ENCODE peak calls at places on chromosomes 13 and 19, in four cellular contexts. C is tibial artery, X is pancreas, H is colonic mucosa. D is an unnamed sample.

GRCh38 chr19:3046621-3047306 is 15.5 kb downstream of the TLE5 start:
- DNase-seq in C (no peak), X (no peak), H (no peak), D (no peak)

GRCh38 chr13:98930014-98930625 is 47.7 kb downstream of the DOCK9 start:
- DNase-seq in C (no peak), X (no peak), H (no peak), D (no peak)

GRCh38 chr19:3979289-3979673 is 6.0 kb downstream of the EEF2 start:
- DNase-seq in C (no peak), X (peak; percentile 36), H (no peak), D (no peak)

GRCh38 chr13:93951153-93951552 is 528.3 kb downstream of the DCT start:
- DNase-seq in C (no peak), X (no peak), H (no peak), D (no peak)

GRCh38 chr13:42553098-42554046 is 20.6 kb upstream of the TNFSF11 start:
- DNase-seq in C (no peak), X (peak; percentile 32), H (peak; percentile 28), D (no peak)

GRCh38 chr19:1360818-1361461 is 22.8 kb upstream of the NDUFS7 start:
- DNase-seq in C (peak; percentile 52), X (peak; percentile 56), H (no peak), D (no peak)

GRCh38 chr19:21328402-21328801 is 808 bp downstream of the ZNF708 start:
- DNase-seq in C (no peak), X (no peak), H (no peak), D (no peak)

GRCh38 chr13:112910016-112910415 is 59.0 kb upstream of the MCF2L start:
- DNase-seq in C (no peak), X (no peak), H (no peak), D (no peak)

GRCh38 chr13:100773923-100774641 is 99.5 kb upstream of the TMTC4 start:
- DNase-seq in C (no peak), X (no peak), H (no peak), D (no peak)

GRCh38 chr19:52307275-52307674 is 10.3 kb downstream of the ZNF480 start:
- DNase-seq in C (no peak), X (no peak), H (no peak), D (no peak)
- H3K9me3 ChIP-seq in C (peaks cover 68% of the 10 kb centered on the region), X (no peaks in the 10 kb centered on the region), H (peaks cover 9% of the 10 kb centered on the region), D (peaks cover 36% of the 10 kb centered on the region)

GRCh38 chr13:109256866-109257760 is 529.3 kb downstream of the IRS2 start:
- DNase-seq in C (no peak), X (peak; percentile 17), H (no peak), D (no peak)
- H3K9me3 ChIP-seq in C (no peaks in the 10 kb centered on the region), X (no peaks in the 10 kb centered on the region), H (no peaks in the 10 kb centered on the region), D (no peaks in the 10 kb centered on the region)

GRCh38 chr19:36679455-36679854 is 8.0 kb upstream of the ZNF567 start:
- DNase-seq in C (no peak), X (no peak), H (no peak), D (no peak)

GRCh38 chr19:36668646-36669045 is 2.0 kb upstream of the ZNF461 start:
- DNase-seq in C (no peak), X (no peak), H (no peak), D (no peak)

GRCh38 chr19:36672368-36672767 is 5.7 kb upstream of the ZNF461 start:
- DNase-seq in C (no peak), X (no peak), H (no peak), D (no peak)

DNA sequence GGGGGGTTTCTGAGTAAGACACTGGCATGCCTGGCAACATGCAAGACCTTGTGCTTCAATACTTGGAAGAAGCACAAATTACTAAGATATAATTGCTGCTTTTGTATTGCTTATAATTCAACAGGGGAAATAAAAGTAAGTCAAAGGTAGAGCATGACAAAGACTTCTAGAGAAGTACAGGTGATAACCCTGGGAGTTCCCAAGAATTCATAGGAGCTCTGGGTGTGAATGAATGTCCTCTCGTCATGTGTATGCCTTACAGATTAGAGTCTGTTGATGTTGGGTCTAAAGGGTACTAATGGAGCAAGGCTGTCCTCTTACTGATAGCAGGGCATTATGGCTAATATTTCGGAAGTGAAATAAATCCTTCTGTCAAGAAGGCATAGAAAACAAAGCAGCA is 7.6 kb upstream of the ZNF461 start:
- DNase-seq in C (no peak), X (no peak), H (no peak), D (no peak)
- H3K9me3 ChIP-seq in C (peaks cover 25% of the 10 kb centered on the region), X (no peaks in the 10 kb centered on the region), H (no peaks in the 10 kb centered on the region), D (peaks cover 9% of the 10 kb centered on the region)

GRCh38 chr19:41530761-41531301 is 45.1 kb upstream of the CEACAM21 start:
- DNase-seq in C (no peak), X (no peak), H (no peak), D (no peak)

GRCh38 chr19:41528106-41528505 is 47.9 kb upstream of the CEACAM21 start:
- DNase-seq in C (no peak), X (no peak), H (no peak), D (no peak)

GRCh38 chr19:41531438-41532311 is 44.3 kb upstream of the CEACAM21 start:
- DNase-seq in C (peak; percentile 76), X (peak; percentile 43), H (peak; percentile 59), D (peak; percentile 72)

GRCh38 chr19:41530184-41530534 is 45.8 kb upstream of the CEACAM21 start:
- DNase-seq in C (no peak), X (no peak), H (no peak), D (no peak)

DNA sequence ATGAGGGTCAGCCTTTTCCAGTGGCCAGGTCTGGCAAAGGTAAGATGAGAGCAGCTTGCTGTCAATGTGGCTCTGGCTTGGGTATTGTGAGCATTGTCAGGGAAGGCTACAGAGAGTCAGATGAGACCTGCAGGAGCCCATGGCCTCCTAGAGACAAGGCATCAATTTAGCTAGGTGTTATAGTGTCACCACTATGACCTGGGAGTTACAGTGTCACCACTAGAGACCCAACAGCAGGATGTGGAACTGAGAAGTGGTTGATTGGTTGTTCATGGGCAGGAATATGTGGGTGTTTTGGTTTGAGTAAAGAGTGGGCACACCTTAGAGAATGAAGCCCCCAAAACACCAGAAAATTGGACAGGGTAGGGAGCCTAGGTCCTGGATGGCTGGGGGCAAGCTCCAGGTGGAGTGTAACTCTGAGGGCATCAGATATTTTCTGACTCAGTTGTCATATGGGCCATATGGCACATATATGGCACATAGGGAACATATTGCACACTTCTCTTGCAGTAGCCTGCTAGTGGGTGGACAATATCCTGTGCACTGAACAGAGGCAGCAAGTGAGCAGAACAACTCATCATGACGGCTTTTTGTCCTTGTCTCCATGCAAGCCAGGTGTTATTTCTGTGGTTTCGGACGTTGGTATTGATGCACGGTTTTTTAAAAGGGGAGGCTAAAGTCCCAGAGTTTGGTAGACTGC is 46.3 kb upstream of the CEACAM21 start:
- DNase-seq in C (no peak), X (no peak), H (no peak), D (no peak)
- H3K9me3 ChIP-seq in C (no peaks in the 10 kb centered on the region), X (no peaks in the 10 kb centered on the region), H (no peaks in the 10 kb centered on the region), D (no peaks in the 10 kb centered on the region)

DNA sequence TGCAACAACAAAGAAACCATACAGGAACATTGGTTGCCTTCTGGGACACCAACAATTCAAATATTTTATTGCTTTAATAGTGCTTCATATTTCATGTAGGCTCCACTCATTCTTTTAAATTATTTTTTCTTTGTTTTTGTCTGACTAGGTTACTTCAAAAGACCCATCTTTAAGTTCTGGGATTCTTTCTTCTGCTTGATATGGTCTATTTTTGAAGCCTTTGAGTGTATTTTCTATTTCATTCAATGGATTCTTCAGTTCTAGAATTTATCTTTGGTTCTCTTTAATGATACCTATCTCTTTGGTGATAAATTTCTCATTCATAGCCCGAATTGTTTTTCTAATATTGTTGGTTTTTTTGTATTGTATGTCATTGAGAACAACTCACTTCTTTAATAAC is 38.6 kb downstream of the IGFL3 start:
- DNase-seq in C (no peak), X (no peak), H (no peak), D (no peak)
- H3K9me3 ChIP-seq in C (peaks cover 5% of the 10 kb centered on the region), X (no peaks in the 10 kb centered on the region), H (no peaks in the 10 kb centered on the region), D (peaks cover 5% of the 10 kb centered on the region)